ENCODE peak calls at places on chromosome 9, in nine cellular contexts. One of them, this sample, is unnamed.
A peak's percentile ranks its signal among the peaks of the same experiment; 100 is the strongest.

GRCh38 chr9:26296910-26297309 is 595.7 kb downstream of the CAAP1 start:
- DNase-seq in frontal cortex: no peak
- DNase-seq in cardiac muscle cell: peak; percentile 52
- DNase-seq in pancreas: no peak
- DNase-seq in dorsolateral prefrontal cortex: no peak
- DNase-seq in iris pigment epithelial cell: peak; percentile 78
- DNase-seq in activated naive CD4-positive, alpha-beta T cell: no peak
- DNase-seq in A549: no peak
- DNase-seq in T-helper 2 cell: no peak
- DNase-seq in this sample: no peak

GRCh38 chr9:89883401-89884341 is 278.9 kb downstream of the GADD45G start:
- DNase-seq in frontal cortex: no peak
- DNase-seq in cardiac muscle cell: no peak
- DNase-seq in pancreas: no peak
- DNase-seq in dorsolateral prefrontal cortex: no peak
- DNase-seq in iris pigment epithelial cell: no peak
- DNase-seq in activated naive CD4-positive, alpha-beta T cell: no peak
- DNase-seq in A549: no peak
- DNase-seq in T-helper 2 cell: no peak
- DNase-seq in this sample: no peak

GRCh38 chr9:124353811-124354274 is 61.4 kb downstream of the PSMB7 start:
- DNase-seq in frontal cortex: no peak
- DNase-seq in cardiac muscle cell: peak; percentile 30
- DNase-seq in pancreas: no peak
- DNase-seq in dorsolateral prefrontal cortex: no peak
- DNase-seq in iris pigment epithelial cell: peak; percentile 55
- DNase-seq in activated naive CD4-positive, alpha-beta T cell: no peak
- DNase-seq in A549: peak; percentile 33
- DNase-seq in T-helper 2 cell: no peak
- DNase-seq in this sample: no peak

GRCh38 chr9:35406183-35406959 is 83.5 kb upstream of the RUSC2 start:
- DNase-seq in frontal cortex: no peak
- DNase-seq in cardiac muscle cell: peak; percentile 48
- DNase-seq in pancreas: peak; percentile 77
- DNase-seq in dorsolateral prefrontal cortex: no peak
- DNase-seq in iris pigment epithelial cell: peak; percentile 34
- DNase-seq in activated naive CD4-positive, alpha-beta T cell: peak; percentile 2
- DNase-seq in A549: no peak
- DNase-seq in T-helper 2 cell: no peak
- DNase-seq in this sample: no peak

GRCh38 chr9:34581318-34581717 is 8.2 kb downstream of the CNTFR start:
- DNase-seq in frontal cortex: no peak
- DNase-seq in cardiac muscle cell: no peak
- DNase-seq in pancreas: no peak
- DNase-seq in dorsolateral prefrontal cortex: no peak
- DNase-seq in iris pigment epithelial cell: no peak
- DNase-seq in activated naive CD4-positive, alpha-beta T cell: no peak
- DNase-seq in A549: no peak
- DNase-seq in T-helper 2 cell: no peak
- DNase-seq in this sample: no peak

GRCh38 chr9:94885854-94886447 is 159.5 kb downstream of the AOPEP start:
- DNase-seq in frontal cortex: no peak
- DNase-seq in cardiac muscle cell: no peak
- DNase-seq in pancreas: no peak
- DNase-seq in dorsolateral prefrontal cortex: no peak
- DNase-seq in iris pigment epithelial cell: no peak
- DNase-seq in activated naive CD4-positive, alpha-beta T cell: no peak
- DNase-seq in A549: no peak
- DNase-seq in T-helper 2 cell: no peak
- DNase-seq in this sample: no peak

GRCh38 chr9:5838884-5839571 is 6.1 kb upstream of the ERMP1 start:
- DNase-seq in frontal cortex: no peak
- DNase-seq in cardiac muscle cell: peak; percentile 39
- DNase-seq in pancreas: peak; percentile 60
- DNase-seq in dorsolateral prefrontal cortex: no peak
- DNase-seq in iris pigment epithelial cell: peak; percentile 64
- DNase-seq in activated naive CD4-positive, alpha-beta T cell: no peak
- DNase-seq in A549: peak; percentile 95
- DNase-seq in T-helper 2 cell: no peak
- DNase-seq in this sample: no peak

GRCh38 chr9:128987800-128988199 is 40.3 kb downstream of the NUP188 start:
- DNase-seq in frontal cortex: no peak
- DNase-seq in cardiac muscle cell: peak; percentile 63
- DNase-seq in pancreas: no peak
- DNase-seq in dorsolateral prefrontal cortex: peak; percentile 28
- DNase-seq in iris pigment epithelial cell: peak; percentile 81
- DNase-seq in activated naive CD4-positive, alpha-beta T cell: no peak
- DNase-seq in A549: no peak
- DNase-seq in T-helper 2 cell: no peak
- DNase-seq in this sample: no peak

GRCh38 chr9:99445920-99446319 is 223.8 kb downstream of the SEC61B start:
- DNase-seq in frontal cortex: no peak
- DNase-seq in cardiac muscle cell: no peak
- DNase-seq in pancreas: no peak
- DNase-seq in dorsolateral prefrontal cortex: peak; percentile 5
- DNase-seq in iris pigment epithelial cell: no peak
- DNase-seq in activated naive CD4-positive, alpha-beta T cell: no peak
- DNase-seq in A549: no peak
- DNase-seq in T-helper 2 cell: no peak
- DNase-seq in this sample: no peak

GRCh38 chr9:99237356-99237755 is 15.3 kb downstream of the SEC61B start:
- DNase-seq in frontal cortex: no peak
- DNase-seq in cardiac muscle cell: no peak
- DNase-seq in pancreas: peak; percentile 69
- DNase-seq in dorsolateral prefrontal cortex: no peak
- DNase-seq in iris pigment epithelial cell: no peak
- DNase-seq in activated naive CD4-positive, alpha-beta T cell: no peak
- DNase-seq in A549: no peak
- DNase-seq in T-helper 2 cell: no peak
- DNase-seq in this sample: no peak

This sample was measured in GM12864.